ENCODE peak calls at places on chromosomes 3 and 15, in five cellular contexts. G is EL, V is NCI-H2029 treated with DMSO at 0.1 percent for 48 hours, U is AG08396, K is Calu3. W is an unnamed sample.

GRCh38 chr3:133440652-133441051 is 40.8 kb downstream of the BFSP2 start:
- DNase-seq in V (no peak), G (no peak), U (peak; percentile 30), K (no peak), W (no peak)

GRCh38 chr3:57557088-57557537 is 1.0 kb downstream of the PDE12 start:
- DNase-seq in K (peak; percentile 14), G (peak; percentile 57), U (peak; percentile 45), V (no peak), W (peak; percentile 40)

GRCh38 chr3:24420224-24420623 is 74.4 kb downstream of the THRB start:
- DNase-seq in G (no peak), K (no peak), U (no peak), V (no peak), W (peak; percentile 15)

GRCh38 chr15:85073556-85074194 is 92.0 kb downstream of the PDE8A start:
- DNase-seq in G (peak; percentile 25), U (no peak), K (no peak), V (no peak), W (no peak)

GRCh38 chr3:14876942-14877341 is 58.2 kb downstream of the FGD5 start:
- DNase-seq in K (peak; percentile 55), V (no peak), U (peak; percentile 34), G (no peak), W (peak; percentile 39)

GRCh38 chr3:31971607-31972006 is 9.5 kb downstream of the OSBPL10 start:
- DNase-seq in G (no peak), V (no peak), K (no peak), U (no peak), W (no peak)

GRCh38 chr15:91311986-91312385 is 211.9 kb downstream of the SV2B start:
- DNase-seq in G (no peak), K (no peak), U (no peak), V (no peak), W (no peak)

GRCh38 chr3:37310666-37311050 is 136.3 kb upstream of the LRRFIP2 start:
- DNase-seq in V (no peak), G (no peak), K (no peak), U (no peak), W (no peak)

GRCh38 chr3:195213639-195214315 is 57.2 kb downstream of the XXYLT1 start:
- DNase-seq in K (no peak), G (no peak), U (no peak), V (no peak), W (no peak)

GRCh38 chr3:117669761-117670160 is 960.2 kb downstream of the TUSC7 start:
- DNase-seq in G (no peak), K (no peak), U (no peak), V (no peak), W (peak; percentile 5)

GRCh38 chr3:30206051-30206450 is 400.4 kb upstream of the TGFBR2 start:
- DNase-seq in V (no peak), K (no peak), U (no peak), G (no peak), W (no peak)

GRCh38 chr3:59424268-59425010 is 374.6 kb upstream of the CFAP20DC start:
- DNase-seq in U (peak; percentile 70), G (peak; percentile 53), K (no peak), V (no peak), W (no peak)

GRCh38 chr15:59280855-59281254 is 74.2 kb downstream of the LDHAL6B start:
- DNase-seq in U (no peak), G (no peak), K (no peak), V (no peak), W (no peak)

GRCh38 chr3:192887701-192888100 is 30.0 kb downstream of the MB21D2 start:
- DNase-seq in U (no peak), V (no peak), G (peak; percentile 37), K (peak; percentile 60), W (peak; percentile 44)